ENCODE peak calls at places on chromosomes 2 and 18, in seven cellular contexts. W is AG04450, Z is gastrocnemius medialis, Y is AG09319, I is Calu3, B is cardiac muscle cell, E is MM.1S. C is an unnamed sample.

GRCh38 chr2:170113168-170113567 is 64.8 kb upstream of the MYO3B start:
- DNase-seq in W (no peak), Z (no peak), Y (no peak), I (no peak), B (no peak), E (no peak), C (no peak)

GRCh38 chr2:45156605-45157004 is 147.4 kb upstream of the SIX2 start:
- DNase-seq in W (no peak), Z (no peak), Y (no peak), I (no peak), B (no peak), E (no peak), C (no peak)

GRCh38 chr2:174840436-174840835 is 76.2 kb upstream of the CHRNA1 start:
- DNase-seq in W (peak; percentile 43), Z (no peak), Y (no peak), I (no peak), B (no peak), E (no peak), C (no peak)

GRCh38 chr2:204445149-204445548 is 100.1 kb upstream of the PARD3B start:
- DNase-seq in W (no peak), Z (no peak), Y (no peak), I (no peak), B (no peak), E (no peak), C (no peak)

GRCh38 chr2:26274058-26274613 is 29.4 kb downstream of the HADHB start:
- DNase-seq in W (peak; percentile 52), Z (peak; percentile 81), Y (peak; percentile 98), I (peak; percentile 72), B (no peak), E (no peak), C (peak; percentile 100)

GRCh38 chr2:168456526-168457176 is 579 bp downstream of the CERS6 start:
- DNase-seq in W (no peak), Z (peak; percentile 20), Y (no peak), I (peak; percentile 47), B (peak; percentile 75), E (peak; percentile 62), C (peak; percentile 48)

GRCh38 chr18:59715966-59716369 is 18.7 kb upstream of the CCBE1 start:
- DNase-seq in W (peak; percentile 65), Z (no peak), Y (peak; percentile 76), I (peak; percentile 17), B (no peak), E (no peak), C (peak; percentile 89)

GRCh38 chr18:11178951-11179549 is 29.7 kb upstream of the PIEZO2 start:
- DNase-seq in W (no peak), Z (peak; percentile 92), Y (peak; percentile 16), I (no peak), B (no peak), E (no peak), C (peak; percentile 40)

DNA sequence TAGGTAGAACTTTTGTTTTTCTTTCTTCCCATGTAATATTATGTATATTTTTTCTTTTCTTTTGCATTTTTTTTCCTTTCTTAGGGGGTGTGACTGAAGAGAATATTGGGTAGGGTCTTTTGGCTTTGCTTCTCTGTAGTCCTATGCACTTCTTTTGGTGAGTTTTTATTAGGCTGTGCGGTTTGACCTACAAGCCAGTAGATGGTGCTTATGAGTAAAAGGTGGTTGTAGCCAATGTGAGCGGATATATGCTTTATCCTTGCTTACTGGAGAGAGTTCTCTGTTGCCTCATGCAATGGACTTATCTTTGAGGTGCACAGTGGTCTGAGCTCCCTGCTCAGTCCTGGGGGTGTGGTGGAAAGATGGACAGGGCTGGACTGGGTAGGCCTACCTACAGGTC is 52.7 kb downstream of the DSEL start:
- DNase-seq in W (no peak), Z (no peak), Y (no peak), I (no peak), B (peak; percentile 11), E (no peak), C (no peak)
- TF ChIP-seq CTCF in W (peak; percentile 8), Z (no peak), Y (no peak), I (no peak), B (peak; percentile 21), E (no peak), C (no peak)

GRCh38 chr2:34570266-34570872 is 971.3 kb upstream of the FAM98A start:
- DNase-seq in W (no peak), Z (no peak), Y (no peak), I (no peak), B (peak; percentile 57), E (peak; percentile 35), C (peak; percentile 35)
- TF ChIP-seq CTCF in W (no peak), Z (no peak), Y (no peak), I (no peak), B (no peak), E (peak; percentile 51), C (peak; percentile 65)

DNA sequence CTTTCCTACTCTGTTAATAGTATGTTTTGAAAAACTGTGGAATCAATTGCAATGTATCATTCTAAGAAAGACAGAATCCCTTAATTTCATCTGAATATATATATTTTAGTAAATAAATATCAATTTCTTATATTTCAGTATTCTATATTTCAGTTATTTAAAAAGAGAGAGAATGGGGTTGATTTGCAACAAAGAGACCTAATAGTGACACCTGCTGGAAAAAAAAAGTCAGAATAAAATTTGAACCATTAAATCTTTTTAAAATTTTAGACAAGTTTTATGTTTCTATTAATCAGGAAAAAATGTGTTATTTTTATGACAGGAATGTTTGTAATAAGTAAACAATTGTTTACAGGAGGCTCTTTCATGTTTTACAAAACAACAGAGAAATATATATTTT is 20.7 kb upstream of the CCNT2 start:
- DNase-seq in W (no peak), Z (no peak), Y (no peak), I (no peak), B (peak; percentile 25), E (peak; percentile 20), C (peak; percentile 6)
- TF ChIP-seq CTCF in W (peak; percentile 43), Z (no peak), Y (peak; percentile 20), I (peak; percentile 46), B (peak; percentile 34), E (peak; percentile 17), C (peak; percentile 35)

DNA sequence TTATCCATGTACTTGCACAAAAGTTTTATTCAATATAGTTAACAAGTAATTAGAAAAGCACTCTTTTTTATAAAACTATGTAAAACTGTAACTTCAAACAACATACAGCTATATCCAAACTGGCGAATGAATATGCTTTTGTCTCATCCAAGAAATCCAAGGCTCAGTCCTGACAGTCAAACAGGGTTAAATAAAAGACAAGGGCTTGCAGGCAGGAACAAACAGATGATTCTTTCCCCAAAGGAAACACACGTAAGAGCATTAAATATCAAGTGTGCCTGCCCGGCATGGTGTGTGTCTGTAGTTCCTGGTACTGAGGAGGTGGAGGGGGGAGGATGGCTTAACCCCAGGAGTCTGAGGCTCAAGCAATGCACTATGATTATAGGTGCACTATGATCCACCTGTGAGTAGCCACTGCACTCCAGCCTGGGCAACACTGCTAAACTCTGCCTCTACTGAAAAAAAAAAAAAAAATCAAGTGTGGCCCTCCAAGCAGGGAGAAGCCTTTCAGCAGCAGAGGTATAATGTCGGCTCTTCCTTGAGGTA is 171.3 kb downstream of the DLGAP1 start:
- DNase-seq in W (no peak), Z (no peak), Y (no peak), I (no peak), B (no peak), E (no peak), C (no peak)
- TF ChIP-seq CTCF in W (no peak), Z (no peak), Y (no peak), I (no peak), B (no peak), E (no peak), C (no peak)

DNA sequence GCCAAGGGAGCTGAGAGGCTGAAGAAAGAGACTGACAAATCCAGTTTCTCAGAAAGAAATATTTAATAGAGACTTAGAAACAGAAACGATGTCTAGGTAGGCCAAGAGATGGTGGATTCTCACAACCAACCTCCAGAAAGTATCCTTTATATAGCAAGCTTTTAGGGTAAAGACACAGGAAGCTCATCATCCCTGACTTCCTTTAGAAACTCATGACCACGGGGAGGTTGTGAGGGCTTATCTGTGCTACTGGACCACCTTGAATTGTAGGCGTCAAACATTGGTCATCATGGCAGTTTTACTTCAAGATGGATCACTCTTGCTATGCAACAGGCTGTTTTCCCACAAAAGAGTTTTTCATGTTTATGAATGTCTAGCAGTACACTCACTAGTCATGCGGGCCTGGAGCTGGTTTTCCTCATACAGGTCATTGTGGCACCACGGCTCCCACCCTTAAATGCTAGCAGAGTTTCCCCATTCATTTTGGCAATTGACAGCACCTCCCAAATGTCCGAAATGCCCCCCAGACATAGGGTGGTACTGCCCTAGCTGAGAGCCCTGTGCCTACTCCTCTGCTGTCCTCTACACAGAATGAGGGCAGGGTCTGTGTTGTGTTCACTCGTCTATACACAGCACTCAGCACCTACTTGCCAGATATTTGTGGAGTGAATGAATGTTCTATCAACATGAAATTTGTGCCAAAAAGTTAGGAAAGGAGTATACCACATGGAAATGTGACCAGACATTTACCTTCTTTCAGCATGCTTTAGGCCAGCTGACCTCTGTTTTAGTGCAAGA is 89.0 kb downstream of the TMEM247 start:
- DNase-seq in W (no peak), Z (no peak), Y (no peak), I (no peak), B (peak; percentile 33), E (no peak), C (no peak)
- TF ChIP-seq CTCF in W (no peak), Z (no peak), Y (no peak), I (no peak), B (no peak), E (no peak), C (no peak)

GRCh38 chr2:38552259-38552658 is 50.5 kb downstream of the HNRNPLL start:
- DNase-seq in W (no peak), Z (no peak), Y (no peak), I (no peak), B (peak; percentile 28), E (no peak), C (no peak)

GRCh38 chr2:38556007-38556801 is 46.5 kb downstream of the HNRNPLL start:
- DNase-seq in W (no peak), Z (no peak), Y (no peak), I (no peak), B (no peak), E (no peak), C (no peak)

GRCh38 chr2:38553554-38553953 is 49.2 kb downstream of the HNRNPLL start:
- DNase-seq in W (no peak), Z (no peak), Y (no peak), I (no peak), B (no peak), E (no peak), C (no peak)

GRCh38 chr2:38557217-38557616 is 45.5 kb downstream of the HNRNPLL start:
- DNase-seq in W (no peak), Z (no peak), Y (no peak), I (no peak), B (no peak), E (no peak), C (no peak)

DNA sequence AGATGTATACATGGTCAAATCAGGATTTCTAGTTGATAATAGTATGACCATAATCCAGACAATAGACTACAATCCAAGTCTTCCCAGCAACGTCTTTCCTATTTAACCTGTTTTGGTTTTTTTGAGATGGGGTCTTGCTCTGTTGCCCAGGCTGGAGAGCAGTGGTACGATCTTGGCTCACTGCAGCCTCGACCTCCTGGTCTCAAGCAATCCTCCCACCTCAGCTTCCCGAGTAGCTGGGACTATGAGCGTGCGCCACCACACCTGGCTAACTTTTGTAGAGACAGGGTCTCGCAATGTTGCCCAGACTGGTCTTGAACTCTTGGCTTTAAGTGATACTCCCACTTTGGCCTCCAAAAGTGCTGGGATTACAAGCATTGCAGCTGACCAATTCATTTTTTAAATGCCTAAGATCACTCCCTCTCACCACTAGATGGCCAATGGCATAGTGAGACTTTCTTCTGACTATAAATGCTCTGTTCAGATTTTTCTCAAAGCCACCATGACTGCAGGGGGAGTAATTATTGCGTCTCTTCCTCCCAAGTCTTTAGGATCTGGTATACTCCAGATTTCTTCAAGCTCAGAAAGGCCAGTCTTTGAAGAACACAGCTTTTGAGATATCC is 47.6 kb downstream of the HNRNPLL start:
- DNase-seq in W (no peak), Z (no peak), Y (no peak), I (no peak), B (no peak), E (no peak), C (peak; percentile 30)
- TF ChIP-seq CTCF in W (peak; percentile 61), Z (no peak), Y (peak; percentile 25), I (peak; percentile 33), B (peak; percentile 48), E (peak; percentile 34), C (peak; percentile 28)

GRCh38 chr2:43239981-43240761 is 13.8 kb upstream of the ZFP36L2 start:
- DNase-seq in W (no peak), Z (no peak), Y (no peak), I (no peak), B (no peak), E (no peak), C (peak; percentile 14)
- TF ChIP-seq CTCF in W (peak; percentile 18), Z (no peak), Y (no peak), I (no peak), B (peak; percentile 12), E (peak; percentile 29), C (no peak)

C was measured in MCF 10A.